ENCODE peak calls at places on chromosomes 4 and X, in nine cellular contexts. One of them, this sample, is unnamed.

GRCh38 chr4:149166886-149167285 is 648.8 kb downstream of the IQCM start:
- DNase-seq in A172: peak; percentile 44
- DNase-seq in endothelial cell: no peak
- DNase-seq in NCI-H1930: no peak
- DNase-seq in fibroblast of villous mesenchyme: no peak
- DNase-seq in stimulated activated CD8-positive, alpha-beta memory T cell treated with anti-CD3 and anti-CD28 coated beads, Interleukin-4, amount 100 ng/mL, for 4 hours: no peak
- DNase-seq in CD4-positive, alpha-beta T cell: no peak
- DNase-seq in activated CD4-positive, alpha-beta T cell treated with anti-CD3 and anti-CD28 coated beads for 1 hour: no peak
- DNase-seq in bronchial epithelial cell: no peak
- DNase-seq in this sample: no peak

GRCh38 chr4:142348489-142349076 is 497.5 kb downstream of the INPP4B start:
- DNase-seq in A172: no peak
- DNase-seq in endothelial cell: no peak
- DNase-seq in NCI-H1930: no peak
- DNase-seq in fibroblast of villous mesenchyme: no peak
- DNase-seq in stimulated activated CD8-positive, alpha-beta memory T cell treated with anti-CD3 and anti-CD28 coated beads, Interleukin-4, amount 100 ng/mL, for 4 hours: no peak
- DNase-seq in CD4-positive, alpha-beta T cell: no peak
- DNase-seq in activated CD4-positive, alpha-beta T cell treated with anti-CD3 and anti-CD28 coated beads for 1 hour: no peak
- DNase-seq in bronchial epithelial cell: no peak
- DNase-seq in this sample: no peak

GRCh38 chrX:136487647-136488046 is at the start of gene BRS3:
- DNase-seq in A172: no peak
- DNase-seq in endothelial cell: no peak
- DNase-seq in NCI-H1930: no peak
- DNase-seq in fibroblast of villous mesenchyme: no peak
- DNase-seq in stimulated activated CD8-positive, alpha-beta memory T cell treated with anti-CD3 and anti-CD28 coated beads, Interleukin-4, amount 100 ng/mL, for 4 hours: no peak
- DNase-seq in CD4-positive, alpha-beta T cell: no peak
- DNase-seq in activated CD4-positive, alpha-beta T cell treated with anti-CD3 and anti-CD28 coated beads for 1 hour: no peak
- DNase-seq in bronchial epithelial cell: no peak
- DNase-seq in this sample: no peak

GRCh38 chr4:68373513-68373912 is 23.6 kb upstream of the YTHDC1 start:
- DNase-seq in A172: no peak
- DNase-seq in endothelial cell: peak; percentile 61
- DNase-seq in NCI-H1930: no peak
- DNase-seq in fibroblast of villous mesenchyme: peak; percentile 60
- DNase-seq in stimulated activated CD8-positive, alpha-beta memory T cell treated with anti-CD3 and anti-CD28 coated beads, Interleukin-4, amount 100 ng/mL, for 4 hours: peak; percentile 13
- DNase-seq in CD4-positive, alpha-beta T cell: peak; percentile 55
- DNase-seq in activated CD4-positive, alpha-beta T cell treated with anti-CD3 and anti-CD28 coated beads for 1 hour: peak; percentile 39
- DNase-seq in bronchial epithelial cell: peak; percentile 48
- DNase-seq in this sample: peak; percentile 26

GRCh38 chr4:25539241-25539640 is 116.4 kb upstream of the SLC34A2 start:
- DNase-seq in A172: no peak
- DNase-seq in endothelial cell: no peak
- DNase-seq in NCI-H1930: no peak
- DNase-seq in fibroblast of villous mesenchyme: no peak
- DNase-seq in stimulated activated CD8-positive, alpha-beta memory T cell treated with anti-CD3 and anti-CD28 coated beads, Interleukin-4, amount 100 ng/mL, for 4 hours: no peak
- DNase-seq in CD4-positive, alpha-beta T cell: no peak
- DNase-seq in activated CD4-positive, alpha-beta T cell treated with anti-CD3 and anti-CD28 coated beads for 1 hour: no peak
- DNase-seq in bronchial epithelial cell: no peak
- DNase-seq in this sample: no peak

GRCh38 chr4:28709821-28710330 is 1849.2 kb downstream of the STIM2 start:
- DNase-seq in A172: no peak
- DNase-seq in endothelial cell: no peak
- DNase-seq in NCI-H1930: no peak
- DNase-seq in fibroblast of villous mesenchyme: peak; percentile 50
- DNase-seq in stimulated activated CD8-positive, alpha-beta memory T cell treated with anti-CD3 and anti-CD28 coated beads, Interleukin-4, amount 100 ng/mL, for 4 hours: no peak
- DNase-seq in CD4-positive, alpha-beta T cell: no peak
- DNase-seq in activated CD4-positive, alpha-beta T cell treated with anti-CD3 and anti-CD28 coated beads for 1 hour: no peak
- DNase-seq in bronchial epithelial cell: no peak
- DNase-seq in this sample: no peak

GRCh38 chrX:6363193-6363592 is 134.5 kb upstream of the NLGN4X start:
- DNase-seq in A172: no peak
- DNase-seq in endothelial cell: no peak
- DNase-seq in NCI-H1930: no peak
- DNase-seq in fibroblast of villous mesenchyme: no peak
- DNase-seq in stimulated activated CD8-positive, alpha-beta memory T cell treated with anti-CD3 and anti-CD28 coated beads, Interleukin-4, amount 100 ng/mL, for 4 hours: no peak
- DNase-seq in CD4-positive, alpha-beta T cell: no peak
- DNase-seq in activated CD4-positive, alpha-beta T cell treated with anti-CD3 and anti-CD28 coated beads for 1 hour: no peak
- DNase-seq in bronchial epithelial cell: peak; percentile 0
- DNase-seq in this sample: no peak

GRCh38 chrX:111282991-111283390 is 12.7 kb upstream of the CAPN6 start:
- DNase-seq in A172: no peak
- DNase-seq in endothelial cell: no peak
- DNase-seq in NCI-H1930: no peak
- DNase-seq in fibroblast of villous mesenchyme: no peak
- DNase-seq in stimulated activated CD8-positive, alpha-beta memory T cell treated with anti-CD3 and anti-CD28 coated beads, Interleukin-4, amount 100 ng/mL, for 4 hours: no peak
- DNase-seq in CD4-positive, alpha-beta T cell: no peak
- DNase-seq in activated CD4-positive, alpha-beta T cell treated with anti-CD3 and anti-CD28 coated beads for 1 hour: no peak
- DNase-seq in bronchial epithelial cell: no peak
- DNase-seq in this sample: no peak

GRCh38 chr4:107631568-107631967 is 88.5 kb downstream of the PAPSS1 start:
- DNase-seq in A172: no peak
- DNase-seq in endothelial cell: no peak
- DNase-seq in NCI-H1930: no peak
- DNase-seq in fibroblast of villous mesenchyme: no peak
- DNase-seq in stimulated activated CD8-positive, alpha-beta memory T cell treated with anti-CD3 and anti-CD28 coated beads, Interleukin-4, amount 100 ng/mL, for 4 hours: no peak
- DNase-seq in CD4-positive, alpha-beta T cell: no peak
- DNase-seq in activated CD4-positive, alpha-beta T cell treated with anti-CD3 and anti-CD28 coated beads for 1 hour: no peak
- DNase-seq in bronchial epithelial cell: no peak
- DNase-seq in this sample: no peak

GRCh38 chr4:141047228-141047884 is 85.9 kb downstream of the RNF150 start:
- DNase-seq in A172: no peak
- DNase-seq in endothelial cell: no peak
- DNase-seq in NCI-H1930: no peak
- DNase-seq in fibroblast of villous mesenchyme: peak; percentile 67
- DNase-seq in stimulated activated CD8-positive, alpha-beta memory T cell treated with anti-CD3 and anti-CD28 coated beads, Interleukin-4, amount 100 ng/mL, for 4 hours: no peak
- DNase-seq in CD4-positive, alpha-beta T cell: no peak
- DNase-seq in activated CD4-positive, alpha-beta T cell treated with anti-CD3 and anti-CD28 coated beads for 1 hour: no peak
- DNase-seq in bronchial epithelial cell: peak; percentile 49
- DNase-seq in this sample: no peak

GRCh38 chr4:113012776-113013175 is 36.7 kb upstream of the ANK2 start:
- DNase-seq in A172: no peak
- DNase-seq in endothelial cell: no peak
- DNase-seq in NCI-H1930: no peak
- DNase-seq in fibroblast of villous mesenchyme: peak; percentile 19
- DNase-seq in stimulated activated CD8-positive, alpha-beta memory T cell treated with anti-CD3 and anti-CD28 coated beads, Interleukin-4, amount 100 ng/mL, for 4 hours: no peak
- DNase-seq in CD4-positive, alpha-beta T cell: no peak
- DNase-seq in activated CD4-positive, alpha-beta T cell treated with anti-CD3 and anti-CD28 coated beads for 1 hour: no peak
- DNase-seq in bronchial epithelial cell: no peak
- DNase-seq in this sample: no peak

This sample was measured in progenitor cell of endocrine pancreas.